ENCODE peak calls at places on chromosomes 12 and 14, in seven cellular contexts. V is nephron progenitor cell, R is HCT116, P is EH, F is T-helper 1 cell, U is nucleus accumbens, G is mucosa of descending colon. X is an unnamed sample.
A peak's percentile ranks its signal among the peaks of the same experiment; 100 is the strongest.

GRCh38 chr12:20050166-20050565 is 318.2 kb upstream of the PDE3A start:
- DNase-seq in V (no peak), R (no peak), P (peak; percentile 20), F (no peak), U (no peak), G (no peak), X (peak; percentile 44)

GRCh38 chr12:98916106-98916505 is 271.0 kb downstream of the APAF1 start:
- DNase-seq in V (no peak), R (no peak), P (no peak), F (no peak), U (no peak), G (no peak), X (no peak)

GRCh38 chr14:37584211-37585100 is 10.6 kb downstream of the FOXA1 start:
- DNase-seq in V (peak; percentile 29), R (no peak), P (no peak), F (no peak), U (no peak), G (peak; percentile 65), X (no peak)

GRCh38 chr12:127550271-127550670 is 716.7 kb upstream of the TMEM132C start:
- DNase-seq in V (no peak), R (no peak), P (peak; percentile 87), F (no peak), U (no peak), G (no peak), X (no peak)

GRCh38 chr12:26124491-26125450 is at the start of gene BHLHE41:
- DNase-seq in V (peak; percentile 76), R (no peak), P (peak; percentile 62), F (no peak), U (peak; percentile 86), G (peak; percentile 89), X (peak; percentile 81)

GRCh38 chr12:95481072-95481471 is 7.1 kb downstream of the METAP2 start:
- DNase-seq in V (no peak), R (no peak), P (no peak), F (no peak), U (no peak), G (no peak), X (no peak)

GRCh38 chr12:12481636-12482035 is 81.0 kb downstream of the DUSP16 start:
- DNase-seq in V (no peak), R (no peak), P (no peak), F (no peak), U (no peak), G (no peak), X (no peak)

GRCh38 chr12:99004799-99005474 is 359.8 kb downstream of the APAF1 start:
- DNase-seq in V (no peak), R (no peak), P (no peak), F (no peak), U (no peak), G (no peak), X (no peak)

GRCh38 chr12:54369597-54370217 is 5.4 kb upstream of the GPR84 start:
- DNase-seq in V (no peak), R (no peak), P (no peak), F (no peak), U (no peak), G (no peak), X (no peak)

GRCh38 chr12:76790564-76791552 is 26.9 kb downstream of the ZDHHC17 start:
- DNase-seq in V (no peak), R (peak; percentile 6), P (peak; percentile 34), F (no peak), U (no peak), G (no peak), X (peak; percentile 31)

GRCh38 chr14:95431199-95432145 is 85.0 kb downstream of the SYNE3 start:
- DNase-seq in V (no peak), R (no peak), P (no peak), F (no peak), U (peak; percentile 24), G (no peak), X (no peak)

GRCh38 chr14:69318901-69319475 is 59.0 kb downstream of the GALNT16 start:
- DNase-seq in V (no peak), R (no peak), P (no peak), F (no peak), U (no peak), G (no peak), X (no peak)